ENCODE peak calls at places on chromosomes 1 and 21, in eight cellular contexts. One of them, this sample, is unnamed. For H3K9me3, the result is how much of the 10 kb centered on the place peaks cover.

GRCh38 chr1:16163882-16164820 is 8.3 kb upstream of the EPHA2 start:
- DNase-seq in testis: no peak
- DNase-seq in transverse colon: no peak
- DNase-seq in A549: peak
- DNase-seq in IMR-90: peak
- DNase-seq in tibial nerve: no peak
- DNase-seq in heart left ventricle: no peak
- DNase-seq in uterus: no peak
- DNase-seq in this sample: no peak

GRCh38 chr1:171645553-171646336 is 6.7 kb downstream of the MYOC start:
- DNase-seq in testis: peak
- DNase-seq in transverse colon: peak
- DNase-seq in A549: no peak
- DNase-seq in IMR-90: no peak
- DNase-seq in tibial nerve: no peak
- DNase-seq in heart left ventricle: peak
- DNase-seq in uterus: peak
- DNase-seq in this sample: no peak

GRCh38 chr1:226060976-226061792 is 1.3 kb upstream of the H3-3A start:
- DNase-seq in testis: no peak
- DNase-seq in transverse colon: no peak
- DNase-seq in A549: peak
- DNase-seq in IMR-90: no peak
- DNase-seq in tibial nerve: no peak
- DNase-seq in heart left ventricle: no peak
- DNase-seq in uterus: no peak
- DNase-seq in this sample: no peak

GRCh38 chr21:41961282-41961701 is 7.5 kb upstream of the C2CD2 start:
- DNase-seq in testis: no peak
- DNase-seq in transverse colon: no peak
- DNase-seq in A549: no peak
- DNase-seq in IMR-90: peak
- DNase-seq in tibial nerve: no peak
- DNase-seq in heart left ventricle: no peak
- DNase-seq in uterus: no peak
- DNase-seq in this sample: no peak

GRCh38 chr1:88935522-88936222 is 44.3 kb upstream of the GTF2B start:
- DNase-seq in testis: no peak
- DNase-seq in transverse colon: no peak
- DNase-seq in A549: peak
- DNase-seq in IMR-90: peak
- DNase-seq in tibial nerve: no peak
- DNase-seq in heart left ventricle: no peak
- DNase-seq in uterus: no peak
- DNase-seq in this sample: no peak

GRCh38 chr1:85681087-85681486 is 27.1 kb downstream of the ZNHIT6 start:
- DNase-seq in testis: no peak
- DNase-seq in transverse colon: no peak
- DNase-seq in A549: peak
- DNase-seq in IMR-90: peak
- DNase-seq in tibial nerve: no peak
- DNase-seq in heart left ventricle: no peak
- DNase-seq in uterus: no peak
- DNase-seq in this sample: no peak

GRCh38 chr1:116853680-116854191 is 56.0 kb upstream of the PTGFRN start:
- DNase-seq in testis: no peak
- DNase-seq in transverse colon: peak
- DNase-seq in A549: peak
- DNase-seq in IMR-90: peak
- DNase-seq in tibial nerve: no peak
- DNase-seq in heart left ventricle: no peak
- DNase-seq in uterus: no peak
- DNase-seq in this sample: no peak

GRCh38 chr1:51915958-51916357 is 37.4 kb upstream of the NRDC start:
- DNase-seq in testis: no peak
- DNase-seq in transverse colon: no peak
- DNase-seq in A549: no peak
- DNase-seq in IMR-90: no peak
- DNase-seq in tibial nerve: no peak
- DNase-seq in heart left ventricle: no peak
- DNase-seq in uterus: no peak
- DNase-seq in this sample: no peak

GRCh38 chr1:54973205-54973921 is 7.1 kb upstream of the TMEM61 start:
- DNase-seq in testis: peak
- DNase-seq in transverse colon: no peak
- DNase-seq in A549: peak
- DNase-seq in IMR-90: peak
- DNase-seq in tibial nerve: no peak
- DNase-seq in heart left ventricle: no peak
- DNase-seq in uterus: no peak
- DNase-seq in this sample: peak

DNA sequence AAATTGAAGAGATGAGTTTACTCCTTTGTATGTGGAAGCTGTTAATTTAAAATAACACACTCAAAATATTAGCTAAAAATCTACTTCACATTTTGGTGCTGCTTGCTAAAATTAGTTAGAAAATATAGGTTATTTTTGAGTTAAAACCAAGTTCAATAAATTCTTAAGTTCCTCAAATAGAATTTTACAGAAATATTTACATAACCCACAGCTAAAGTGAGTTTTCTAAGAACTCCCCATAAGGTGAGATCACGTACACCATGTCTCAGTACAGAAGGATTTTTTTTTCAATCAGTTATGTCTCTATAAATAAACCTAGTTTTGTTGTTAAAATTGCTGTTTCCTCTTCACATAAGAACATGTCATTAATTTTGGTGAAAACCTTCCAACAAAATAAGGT is 108.0 kb downstream of the SDCCAG8 start:
- DNase-seq in testis: no peak
- DNase-seq in transverse colon: no peak
- DNase-seq in A549: no peak
- DNase-seq in IMR-90: no peak
- DNase-seq in tibial nerve: no peak
- DNase-seq in heart left ventricle: no peak
- DNase-seq in uterus: no peak
- DNase-seq in this sample: no peak
- TF ChIP-seq POLR2A in testis: no peak
- TF ChIP-seq POLR2A in transverse colon: no peak
- TF ChIP-seq POLR2A in A549: no peak
- TF ChIP-seq POLR2A in IMR-90: no peak
- TF ChIP-seq POLR2A in tibial nerve: no peak
- TF ChIP-seq POLR2A in heart left ventricle: no peak
- TF ChIP-seq POLR2A in uterus: no peak
- TF ChIP-seq POLR2A in this sample: no peak

DNA sequence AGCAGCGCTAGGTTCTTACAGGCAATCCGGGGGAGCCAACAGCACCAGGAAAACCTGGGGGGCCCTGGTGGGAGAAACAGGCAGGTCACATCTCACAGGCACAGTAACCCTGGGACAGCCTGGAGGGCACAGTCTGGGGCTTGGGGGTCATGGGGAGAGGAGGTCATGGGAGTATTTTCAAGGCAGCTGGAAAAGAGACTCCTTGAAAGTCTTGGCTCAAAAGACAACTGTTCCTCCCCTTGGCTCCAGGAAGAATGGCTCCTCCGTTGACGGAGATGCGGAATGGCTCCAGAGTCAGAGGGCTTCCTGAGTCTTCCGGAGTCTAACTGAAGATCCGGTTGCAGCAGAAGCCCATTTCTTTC is 25.9 kb upstream of the PEF1 start:
- DNase-seq in testis: no peak
- DNase-seq in transverse colon: no peak
- DNase-seq in A549: no peak
- DNase-seq in IMR-90: no peak
- DNase-seq in tibial nerve: no peak
- DNase-seq in heart left ventricle: peak
- DNase-seq in uterus: no peak
- DNase-seq in this sample: no peak
- H3K4me3 ChIP-seq in testis: no peak
- H3K4me3 ChIP-seq in transverse colon: no peak
- H3K4me3 ChIP-seq in A549: no peak
- H3K4me3 ChIP-seq in IMR-90: no peak
- H3K4me3 ChIP-seq in tibial nerve: peak
- H3K4me3 ChIP-seq in heart left ventricle: no peak
- H3K4me3 ChIP-seq in uterus: peak
- H3K4me3 ChIP-seq in this sample: peak

GRCh38 chr1:202658766-202659165 is 51.5 kb downstream of the SYT2 start:
- DNase-seq in testis: no peak
- DNase-seq in transverse colon: no peak
- DNase-seq in A549: no peak
- DNase-seq in IMR-90: no peak
- DNase-seq in tibial nerve: no peak
- DNase-seq in heart left ventricle: no peak
- DNase-seq in uterus: no peak
- DNase-seq in this sample: no peak

GRCh38 chr1:202661136-202661845 is 49.0 kb downstream of the SYT2 start:
- DNase-seq in testis: no peak
- DNase-seq in transverse colon: no peak
- DNase-seq in A549: peak
- DNase-seq in IMR-90: no peak
- DNase-seq in tibial nerve: no peak
- DNase-seq in heart left ventricle: no peak
- DNase-seq in uterus: no peak
- DNase-seq in this sample: no peak

GRCh38 chr1:202659541-202659940 is 50.7 kb downstream of the SYT2 start:
- DNase-seq in testis: no peak
- DNase-seq in transverse colon: no peak
- DNase-seq in A549: no peak
- DNase-seq in IMR-90: no peak
- DNase-seq in tibial nerve: no peak
- DNase-seq in heart left ventricle: no peak
- DNase-seq in uterus: no peak
- DNase-seq in this sample: no peak

GRCh38 chr1:202658251-202658650 is 52.0 kb downstream of the SYT2 start:
- DNase-seq in testis: no peak
- DNase-seq in transverse colon: no peak
- DNase-seq in A549: no peak
- DNase-seq in IMR-90: no peak
- DNase-seq in tibial nerve: no peak
- DNase-seq in heart left ventricle: no peak
- DNase-seq in uterus: no peak
- DNase-seq in this sample: no peak

DNA sequence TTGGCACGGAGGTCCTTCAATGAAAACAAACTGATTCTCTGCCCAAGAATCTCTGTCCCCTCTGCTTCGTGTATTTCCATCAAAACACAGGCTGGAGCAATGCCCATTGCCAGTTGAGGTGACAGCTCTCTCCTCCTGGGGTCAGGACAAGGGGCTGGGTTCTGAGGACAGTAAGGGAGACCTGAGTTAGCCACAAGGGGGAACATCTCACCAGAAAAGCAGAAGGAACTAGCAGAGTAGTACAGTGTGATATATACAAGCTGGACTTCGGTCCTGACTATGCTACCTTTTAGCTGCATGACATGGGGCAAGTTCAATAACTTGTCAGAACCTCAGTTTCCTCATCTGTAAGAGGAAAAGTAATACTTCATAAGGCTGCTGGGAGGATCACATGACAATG is 50.3 kb downstream of the SYT2 start:
- DNase-seq in testis: no peak
- DNase-seq in transverse colon: no peak
- DNase-seq in A549: peak
- DNase-seq in IMR-90: no peak
- DNase-seq in tibial nerve: no peak
- DNase-seq in heart left ventricle: no peak
- DNase-seq in uterus: no peak
- DNase-seq in this sample: no peak
- H3K9me3 ChIP-seq in testis: under half
- H3K9me3 ChIP-seq in transverse colon: under half
- H3K9me3 ChIP-seq in A549: under half
- H3K9me3 ChIP-seq in IMR-90: under half
- H3K9me3 ChIP-seq in tibial nerve: under half
- H3K9me3 ChIP-seq in heart left ventricle: under half
- H3K9me3 ChIP-seq in uterus: under half
- H3K9me3 ChIP-seq in this sample: under half

GRCh38 chr1:41149570-41149969 is 92.5 kb downstream of the SCMH1 start:
- DNase-seq in testis: no peak
- DNase-seq in transverse colon: no peak
- DNase-seq in A549: no peak
- DNase-seq in IMR-90: no peak
- DNase-seq in tibial nerve: no peak
- DNase-seq in heart left ventricle: no peak
- DNase-seq in uterus: no peak
- DNase-seq in this sample: no peak
- TF ChIP-seq POLR2A in testis: no peak
- TF ChIP-seq POLR2A in transverse colon: no peak
- TF ChIP-seq POLR2A in A549: no peak
- TF ChIP-seq POLR2A in IMR-90: no peak
- TF ChIP-seq POLR2A in tibial nerve: no peak
- TF ChIP-seq POLR2A in heart left ventricle: no peak
- TF ChIP-seq POLR2A in uterus: no peak
- TF ChIP-seq POLR2A in this sample: no peak

DNA sequence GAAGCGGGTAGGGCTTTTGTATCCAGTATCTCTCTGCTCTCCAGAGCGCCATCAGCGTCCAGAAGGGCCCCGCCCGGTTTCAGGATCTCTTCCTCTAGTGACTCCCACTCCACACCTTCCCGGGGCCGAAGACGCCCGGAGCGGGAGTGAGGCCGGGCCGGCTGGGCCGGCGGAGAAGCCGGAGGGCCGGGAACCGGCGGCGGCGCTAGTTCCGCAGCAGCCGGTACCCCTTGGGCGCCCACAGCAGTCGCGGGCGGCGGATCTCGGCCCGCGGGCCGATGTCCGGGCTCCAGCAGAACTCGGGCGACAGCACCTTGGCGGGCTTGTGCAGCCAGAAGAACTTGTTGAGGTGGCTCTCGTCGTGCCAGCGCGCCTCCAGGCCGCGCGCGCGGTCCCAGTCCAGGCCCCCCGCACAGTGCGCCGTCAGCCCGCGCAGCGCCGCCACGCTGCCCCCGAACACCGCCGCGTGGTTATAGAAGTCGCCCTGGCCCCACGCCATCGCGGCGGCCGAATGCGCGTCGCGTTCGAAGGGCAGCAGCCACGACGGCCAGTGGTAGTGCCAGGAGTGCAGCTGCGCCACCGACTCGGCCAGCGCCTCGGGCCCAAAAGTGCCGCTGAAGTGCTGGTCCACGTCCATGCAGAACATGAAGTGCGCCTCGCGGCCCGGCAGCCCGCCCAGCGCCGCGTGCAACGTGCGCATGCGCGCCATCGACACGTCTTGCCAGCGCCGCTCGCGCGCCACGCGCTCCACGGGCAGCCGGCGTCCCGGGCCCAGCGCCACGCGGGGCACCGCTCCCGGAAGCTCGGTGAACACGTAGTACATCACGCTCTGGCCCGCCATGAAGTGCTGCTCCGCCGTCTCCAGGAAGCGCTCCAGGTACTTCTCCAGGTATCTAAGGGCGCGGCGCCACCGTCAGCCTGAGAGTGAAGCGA is 14.1 kb downstream of the A3GALT2 start:
- DNase-seq in testis: peak
- DNase-seq in transverse colon: no peak
- DNase-seq in A549: no peak
- DNase-seq in IMR-90: no peak
- DNase-seq in tibial nerve: no peak
- DNase-seq in heart left ventricle: peak
- DNase-seq in uterus: peak
- DNase-seq in this sample: no peak
- H3K4me3 ChIP-seq in testis: peak
- H3K4me3 ChIP-seq in transverse colon: no peak
- H3K4me3 ChIP-seq in A549: no peak
- H3K4me3 ChIP-seq in IMR-90: no peak
- H3K4me3 ChIP-seq in tibial nerve: peak
- H3K4me3 ChIP-seq in heart left ventricle: peak
- H3K4me3 ChIP-seq in uterus: no peak
- H3K4me3 ChIP-seq in this sample: peak

This sample was measured in Peyer's patch.